ENCODE peak calls at places on chromosomes 12 and 14, in seven cellular contexts. K, P, E, C, R, A and Q are unnamed samples.

GRCh38 chr14:74655597-74656389 is 43.8 kb upstream of the LTBP2 start:
- DNase-seq in K (no peak), C (no peak), P (peak), E (no peak), A (no peak), R (peak), Q (peak)

GRCh38 chr14:21343035-21343794 is 40.6 kb downstream of the SUPT16H start:
- DNase-seq in P (no peak), A (no peak), K (peak), R (no peak), E (no peak), C (no peak), Q (no peak)

GRCh38 chr14:69685217-69685616 is 73.8 kb downstream of the SUSD6 start:
- DNase-seq in P (peak), C (no peak), A (no peak), K (no peak), R (peak), E (no peak), Q (peak)

GRCh38 chr14:55327179-55327578 is 56.0 kb downstream of the FBXO34 start:
- DNase-seq in A (peak), E (no peak), R (no peak), P (no peak), C (no peak), K (no peak), Q (no peak)

GRCh38 chr12:14960548-14961465 is 594 bp downstream of the ARHGDIB start:
- DNase-seq in C (no peak), E (no peak), P (peak), R (peak), K (peak), A (peak), Q (peak)

GRCh38 chr12:105322070-105322469 is 8.4 kb upstream of the C12orf75 start:
- DNase-seq in K (no peak), E (no peak), C (no peak), P (peak), R (peak), A (no peak), Q (no peak)

GRCh38 chr12:128509170-128509569 is 242.2 kb downstream of the TMEM132C start:
- DNase-seq in E (no peak), A (no peak), R (no peak), C (no peak), P (no peak), K (no peak), Q (no peak)

GRCh38 chr12:3930216-3930615 is 57.0 kb upstream of the PARP11 start:
- DNase-seq in E (no peak), A (no peak), R (no peak), K (no peak), P (no peak), C (no peak), Q (no peak)

GRCh38 chr12:3304436-3305135 is 186.4 kb upstream of the PRMT8 start:
- DNase-seq in A (no peak), R (peak), E (no peak), K (peak), C (no peak), P (peak), Q (peak)

GRCh38 chr12:109255377-109255776 is 53.7 kb downstream of the FOXN4 start:
- DNase-seq in C (no peak), K (peak), P (peak), E (no peak), R (peak), A (peak), Q (peak)

GRCh38 chr14:35213869-35214387 is 78.3 kb upstream of the PSMA6 start:
- DNase-seq in K (no peak), R (peak), A (no peak), E (no peak), P (peak), C (no peak), Q (peak)

GRCh38 chr12:27541031-27541719 is 17.2 kb downstream of the PPFIBP1 start:
- DNase-seq in K (no peak), P (no peak), E (no peak), A (no peak), R (no peak), C (no peak), Q (peak)

GRCh38 chr14:39426605-39427004 is 5.6 kb downstream of the FBXO33 start:
- DNase-seq in C (no peak), R (peak), A (peak), K (peak), P (peak), E (no peak), Q (peak)

GRCh38 chr14:101457177-101457935 is 103.9 kb upstream of the DIO3 start:
- DNase-seq in K (no peak), A (no peak), E (no peak), R (no peak), P (no peak), C (no peak), Q (no peak)

GRCh38 chr14:98919431-98919830 is 352.6 kb downstream of the BCL11B start:
- DNase-seq in C (no peak), K (no peak), R (no peak), A (no peak), E (no peak), P (no peak), Q (no peak)

GRCh38 chr12:96502477-96502876 is 13.1 kb downstream of the CFAP54 start:
- DNase-seq in C (no peak), R (no peak), P (no peak), E (no peak), K (no peak), A (no peak), Q (peak)

GRCh38 chr12:107275530-107275929 is 182.2 kb upstream of the CRY1 start:
- DNase-seq in P (no peak), C (no peak), K (no peak), E (no peak), A (no peak), R (no peak), Q (no peak)

GRCh38 chr14:41490323-41490722 is 116.4 kb upstream of the LRFN5 start:
- DNase-seq in E (no peak), R (no peak), C (no peak), P (no peak), A (no peak), K (no peak), Q (no peak)

GRCh38 chr14:37060496-37061260 is 111.7 kb downstream of the SLC25A21 start:
- DNase-seq in E (no peak), K (no peak), R (no peak), P (no peak), A (no peak), C (no peak), Q (no peak)

GRCh38 chr14:70955543-70956480 is 48.6 kb downstream of the PCNX1 start:
- DNase-seq in K (peak), R (peak), A (peak), C (peak), P (peak), E (no peak), Q (peak)

GRCh38 chr14:75649337-75649736 is 11.3 kb downstream of the ERG28 start:
- DNase-seq in E (no peak), C (no peak), P (no peak), A (no peak), K (no peak), R (no peak), Q (no peak)

GRCh38 chr12:65891219-65891618 is 66.9 kb downstream of the HMGA2 start:
- DNase-seq in E (no peak), P (peak), R (peak), C (no peak), A (no peak), K (peak), Q (no peak)

GRCh38 chr12:131831021-131831571 is 2.9 kb downstream of the MMP17 start:
- DNase-seq in C (no peak), P (no peak), R (peak), A (no peak), K (peak), E (no peak), Q (peak)

DNA sequence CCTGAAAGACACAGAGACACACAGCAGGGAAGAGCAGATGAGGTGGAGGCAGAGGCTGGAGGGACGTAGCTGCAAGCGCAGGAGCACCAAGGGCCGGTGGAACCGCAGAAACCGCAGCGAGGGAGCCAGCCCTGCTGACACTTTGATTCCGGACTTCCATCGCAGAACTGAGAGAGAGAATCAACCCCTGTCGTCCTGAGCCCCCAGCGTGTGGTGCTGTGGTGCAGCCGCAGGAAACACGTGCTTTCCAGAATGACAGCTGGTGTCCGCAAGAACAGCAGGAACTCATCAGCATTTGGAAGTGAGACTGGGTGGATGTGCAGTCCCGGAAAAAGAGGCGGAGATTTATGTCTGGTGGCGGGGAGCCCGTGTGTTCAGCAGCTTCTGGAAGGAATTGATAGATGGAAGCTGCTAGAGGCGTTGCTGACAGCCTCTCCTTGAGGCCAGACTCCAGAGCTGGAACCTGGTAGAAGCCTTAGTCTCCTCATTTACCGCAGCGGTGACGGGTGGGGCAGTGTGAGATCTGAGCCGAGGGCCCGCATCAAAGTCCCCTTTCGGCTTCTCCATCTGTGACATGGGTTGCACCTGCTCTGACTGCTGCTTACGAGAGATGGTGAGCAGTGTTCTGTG is 21.9 kb upstream of the KLC1 start:
- DNase-seq in P (peak), A (peak), K (peak), R (peak), C (peak), E (peak), Q (peak)
- TF ChIP-seq CTCF in P (peak), A (peak), K (peak), R (peak), C (peak), E (no peak), Q (no peak)

GRCh38 chr14:61267336-61267735 is 13.8 kb downstream of the TMEM30B start:
- DNase-seq in E (no peak), P (peak), K (no peak), R (no peak), C (no peak), A (no peak), Q (no peak)

GRCh38 chr14:61271552-61271951 is 9.6 kb downstream of the TMEM30B start:
- DNase-seq in A (no peak), R (no peak), K (no peak), E (no peak), P (no peak), C (no peak), Q (no peak)

GRCh38 chr14:61268797-61269196 is 12.3 kb downstream of the TMEM30B start:
- DNase-seq in A (no peak), P (peak), E (no peak), K (no peak), R (no peak), C (no peak), Q (no peak)

GRCh38 chr14:61270714-61271113 is 10.4 kb downstream of the TMEM30B start:
- DNase-seq in R (no peak), C (no peak), P (no peak), K (no peak), A (no peak), E (no peak), Q (no peak)

GRCh38 chr14:61269321-61270083 is 11.6 kb downstream of the TMEM30B start:
- DNase-seq in E (peak), K (peak), P (peak), C (peak), R (peak), A (peak), Q (peak)
- H3K4me3 ChIP-seq in E (peak), K (peak), P (peak), C (peak), R (peak), A (no peak), Q (peak)

DNA sequence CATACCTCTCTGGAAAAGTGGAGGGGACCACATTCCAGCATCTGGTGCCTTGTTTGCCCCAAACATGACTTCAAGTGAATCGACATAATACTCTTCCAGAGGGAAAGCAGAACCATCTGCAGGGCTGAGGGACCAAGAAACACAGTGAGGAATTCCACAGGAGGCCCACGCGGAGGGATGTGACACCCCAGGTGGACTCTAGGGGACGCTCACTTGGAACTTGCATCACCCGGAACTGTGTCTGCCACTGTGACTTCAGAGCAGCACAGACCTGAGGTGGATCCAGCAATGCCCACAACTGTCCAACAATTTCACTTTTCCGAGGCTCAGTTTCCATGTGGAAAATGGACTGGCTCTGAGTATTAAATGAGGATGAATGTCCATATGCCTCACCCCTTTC is 14.3 kb upstream of the CLMN start:
- DNase-seq in P (no peak), R (no peak), A (no peak), C (no peak), E (no peak), K (no peak), Q (no peak)
- TF ChIP-seq CTCF in P (no peak), R (no peak), A (peak), C (no peak), E (no peak), K (no peak), Q (no peak)

GRCh38 chr12:24307153-24307552 is 357.7 kb upstream of the SOX5 start:
- DNase-seq in C (no peak), K (no peak), E (no peak), R (no peak), A (no peak), P (no peak), Q (peak)
- H3K4me3 ChIP-seq in C (no peak), K (no peak), E (no peak), R (no peak), A (no peak), P (no peak), Q (no peak)

DNA sequence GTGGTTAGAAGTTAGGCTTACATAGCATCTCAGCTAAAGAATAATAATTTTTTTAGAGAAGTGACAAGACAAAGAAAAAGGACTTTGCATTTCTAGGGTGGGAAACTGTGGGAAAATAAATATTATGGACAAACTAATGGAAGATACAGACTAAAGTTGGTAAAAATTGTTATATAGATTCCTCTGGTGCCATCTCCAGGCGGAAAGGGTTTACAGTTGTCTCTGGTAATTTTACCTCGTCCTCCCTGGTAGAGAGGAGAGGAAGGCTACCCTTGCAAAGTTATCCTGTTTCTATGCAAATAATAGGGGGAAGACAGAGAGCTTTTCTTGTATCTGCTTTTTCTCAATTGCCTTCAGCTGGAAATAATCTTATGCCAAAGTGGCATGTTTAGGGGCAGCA is 5.2 kb downstream of the OR11G2 start:
- DNase-seq in K (no peak), A (no peak), R (no peak), C (no peak), P (no peak), E (no peak), Q (no peak)
- TF ChIP-seq CTCF in K (peak), A (peak), R (no peak), C (no peak), P (no peak), E (no peak), Q (no peak)